ENCODE peak calls at places on chromosome 11, in nine cellular contexts. R is activated T-cell treated with anti-CD3 and anti-CD28 coated beads, Interleukin-2, amount 50 U/mL, for 72 hours; V is left ventricle myocardium superior; L is amniotic stem cell; J is activated CD8-positive, alpha-beta memory T cell treated with anti-CD3 and anti-CD28 coated beads for 48 hours; C is T-helper 17 cell; N is NCI-H226; K is AG10803; E is naive thymus-derived CD8-positive, alpha-beta T cell. D is an unnamed sample.

GRCh38 chr11:76700177-76701100 is 29.9 kb upstream of the LRRC32 start:
- DNase-seq in K (peak), V (no peak), R (no peak), J (no peak), L (peak), E (no peak), N (peak), C (no peak), D (no peak)

GRCh38 chr11:35040221-35040942 is 98.6 kb upstream of the CD44 start:
- DNase-seq in N (peak), R (peak), K (peak), C (peak), L (no peak), J (no peak), V (no peak), E (peak), D (peak)

GRCh38 chr11:41099654-41100053 is 359.8 kb downstream of the LRRC4C start:
- DNase-seq in J (no peak), K (no peak), V (no peak), C (no peak), L (no peak), E (no peak), R (no peak), N (no peak), D (no peak)

GRCh38 chr11:20854214-20854613 is 184.8 kb downstream of the NELL1 start:
- DNase-seq in J (no peak), L (no peak), N (no peak), K (no peak), E (no peak), R (no peak), V (no peak), C (no peak), D (no peak)

GRCh38 chr11:80144932-80145612 is 704.2 kb upstream of the TENM4 start:
- DNase-seq in J (no peak), L (no peak), K (no peak), V (no peak), N (no peak), E (no peak), R (no peak), C (no peak), D (no peak)

GRCh38 chr11:130409618-130410388 is 18.6 kb downstream of the ADAMTS8 start:
- DNase-seq in E (no peak), V (no peak), N (no peak), L (no peak), C (no peak), R (no peak), J (no peak), K (no peak), D (no peak)

GRCh38 chr11:96267490-96268010 is 75.4 kb downstream of the MAML2 start:
- DNase-seq in L (no peak), K (no peak), J (no peak), V (no peak), N (no peak), R (peak), C (no peak), E (no peak), D (peak)

GRCh38 chr11:108824601-108825000 is 159.7 kb downstream of the DDX10 start:
- DNase-seq in N (no peak), V (no peak), L (no peak), C (no peak), R (no peak), K (peak), E (no peak), J (no peak), D (no peak)

GRCh38 chr11:75981546-75981945 is 166.5 kb downstream of the UVRAG start:
- DNase-seq in E (no peak), N (no peak), C (no peak), V (no peak), K (no peak), J (no peak), R (no peak), L (no peak), D (no peak)

GRCh38 chr11:33533668-33534067 is 167.0 kb downstream of the C11orf91 start:
- DNase-seq in V (no peak), J (no peak), L (no peak), K (no peak), C (no peak), E (no peak), R (no peak), N (peak), D (no peak)

GRCh38 chr11:130190371-130190881 is 30.8 kb downstream of the ST14 start:
- DNase-seq in L (no peak), E (no peak), R (no peak), N (no peak), K (no peak), V (no peak), J (no peak), C (no peak), D (no peak)

GRCh38 chr11:122491486-122491885 is 164.0 kb upstream of the UBASH3B start:
- DNase-seq in C (no peak), V (no peak), E (no peak), L (no peak), R (no peak), N (peak), J (no peak), K (peak), D (no peak)

GRCh38 chr11:119460582-119460981 is 37.6 kb upstream of the THY1 start:
- DNase-seq in J (no peak), L (no peak), C (no peak), V (no peak), K (peak), E (no peak), N (peak), R (no peak), D (no peak)

GRCh38 chr11:67276821-67277230 is 10.6 kb downstream of the GRK2 start:
- DNase-seq in V (peak), R (peak), C (no peak), E (no peak), K (peak), N (no peak), J (peak), L (no peak), D (peak)

GRCh38 chr11:63017306-63017974 is 1.8 kb upstream of the SLC22A8 start:
- DNase-seq in L (no peak), R (no peak), C (no peak), V (no peak), N (no peak), K (no peak), E (no peak), J (no peak), D (no peak)

GRCh38 chr11:72589802-72590761 is 84.1 kb downstream of the PDE2A start:
- DNase-seq in K (peak), L (no peak), J (no peak), R (peak), V (peak), E (peak), C (no peak), N (no peak), D (peak)

GRCh38 chr11:12725047-12725862 is 51.0 kb downstream of the TEAD1 start:
- DNase-seq in C (no peak), K (no peak), L (no peak), J (no peak), V (no peak), R (no peak), E (no peak), N (no peak), D (no peak)

GRCh38 chr11:36149538-36150242 is 139.5 kb downstream of the COMMD9 start:
- DNase-seq in K (peak), R (peak), L (peak), J (peak), E (no peak), N (peak), C (no peak), V (no peak), D (peak)

GRCh38 chr11:73931951-73932350 is 18.9 kb upstream of the DNAJB13 start:
- DNase-seq in L (no peak), C (no peak), N (no peak), R (no peak), V (no peak), K (no peak), E (no peak), J (no peak), D (no peak)

GRCh38 chr11:85947431-85948272 is 92.5 kb downstream of the CCDC83 start:
- DNase-seq in C (no peak), J (no peak), R (peak), V (no peak), N (peak), E (no peak), L (peak), K (peak), D (peak)

GRCh38 chr11:28636033-28636432 is 527.8 kb downstream of the METTL15 start:
- DNase-seq in C (no peak), R (no peak), L (no peak), E (no peak), K (no peak), V (no peak), N (no peak), J (no peak), D (no peak)

GRCh38 chr11:113992459-113993105 is 17.7 kb downstream of the HTR3A start:
- DNase-seq in J (no peak), E (no peak), R (no peak), K (no peak), N (no peak), L (no peak), C (no peak), V (no peak), D (no peak)

GRCh38 chr11:10743354-10744035 is 7.6 kb upstream of the CTR9 start:
- DNase-seq in E (peak), C (peak), J (no peak), V (no peak), L (no peak), R (peak), K (no peak), N (no peak), D (peak)

GRCh38 chr11:10450451-10451398 is 4.3 kb upstream of the AMPD3 start:
- DNase-seq in L (no peak), R (peak), K (peak), C (peak), V (peak), J (no peak), N (no peak), E (peak), D (peak)

GRCh38 chr11:20156280-20156875 is 3.9 kb downstream of the DBX1 start:
- DNase-seq in J (no peak), V (no peak), N (no peak), L (no peak), E (peak), R (peak), C (peak), K (no peak), D (peak)

GRCh38 chr11:94638902-94639373 is 71.8 kb downstream of the PIWIL4 start:
- DNase-seq in N (no peak), C (no peak), J (no peak), K (no peak), V (no peak), R (no peak), L (no peak), E (no peak), D (no peak)

GRCh38 chr11:134052395-134052987 is 16.4 kb upstream of the JAM3 start:
- DNase-seq in E (no peak), V (no peak), K (no peak), R (no peak), J (no peak), L (no peak), C (no peak), N (no peak), D (no peak)

GRCh38 chr11:128965485-128965884 is 22.8 kb upstream of the TP53AIP1 start:
- DNase-seq in N (no peak), R (no peak), L (no peak), J (no peak), K (no peak), E (no peak), C (no peak), V (no peak), D (no peak)

GRCh38 chr11:57497303-57498247 is 17.9 kb downstream of the SLC43A1 start:
- DNase-seq in N (no peak), C (no peak), V (no peak), E (no peak), R (no peak), L (no peak), K (no peak), J (no peak), D (no peak)

GRCh38 chr11:12270215-12270797 is 107.1 kb upstream of the PARVA start:
- DNase-seq in N (no peak), L (no peak), K (no peak), V (no peak), E (no peak), J (no peak), C (no peak), R (no peak), D (no peak)

GRCh38 chr11:113376156-113376555 is 11.4 kb upstream of the ANKK1 start:
- DNase-seq in L (no peak), J (no peak), K (no peak), E (no peak), N (no peak), V (no peak), C (no peak), R (no peak), D (no peak)

GRCh38 chr11:134150195-134150903 is 73.4 kb downstream of the NCAPD3 start:
- DNase-seq in L (no peak), V (no peak), N (no peak), K (no peak), R (peak), E (no peak), J (no peak), C (no peak), D (peak)

GRCh38 chr11:115181480-115181879 is 322.7 kb downstream of the CADM1 start:
- DNase-seq in J (no peak), K (no peak), R (no peak), N (no peak), E (no peak), L (no peak), V (no peak), C (no peak), D (no peak)